ENCODE peak calls at places on chromosomes 2 and 18, in seven cellular contexts. M is A549, L is Peyer's patch, E is IMR-90, X is lower leg skin, O is transverse colon, N is esophagus muscularis mucosa. W is an unnamed sample.

GRCh38 chr2:238695538-238695937 is 152.3 kb upstream of the TWIST2 start:
- DNase-seq in X (no peak), O (no peak), N (peak), E (no peak), L (no peak), M (no peak), W (no peak)

GRCh38 chr2:198231562-198231961 is 427.2 kb downstream of the PLCL1 start:
- DNase-seq in N (no peak), E (no peak), M (no peak), X (no peak), O (no peak), L (no peak), W (no peak)

GRCh38 chr2:224160917-224161316 is 121.8 kb upstream of the SERPINE2 start:
- DNase-seq in O (no peak), M (no peak), E (peak), X (no peak), L (no peak), N (no peak), W (no peak)

GRCh38 chr2:237210763-237211162 is 125.1 kb downstream of the COPS8 start:
- DNase-seq in O (no peak), L (no peak), X (no peak), M (no peak), E (no peak), N (no peak), W (no peak)

GRCh38 chr2:215684448-215685217 is 248.8 kb upstream of the FN1 start:
- DNase-seq in E (peak), M (no peak), O (no peak), N (no peak), L (no peak), X (no peak), W (no peak)

GRCh38 chr2:73004466-73004865 is 67.0 kb downstream of the SFXN5 start:
- DNase-seq in X (peak), N (no peak), O (no peak), M (no peak), L (no peak), E (no peak), W (no peak)

GRCh38 chr18:31563778-31564177 is 27.9 kb upstream of the TTR start:
- DNase-seq in N (no peak), E (no peak), M (no peak), X (no peak), L (no peak), O (no peak), W (no peak)

GRCh38 chr2:7765236-7765635 is 848.0 kb downstream of the RNF144A start:
- DNase-seq in X (no peak), N (no peak), O (no peak), E (no peak), M (no peak), L (no peak), W (no peak)

GRCh38 chr2:172558372-172558771 is 2.5 kb downstream of the PDK1 start:
- DNase-seq in L (no peak), O (no peak), M (no peak), X (no peak), N (no peak), E (no peak), W (no peak)

GRCh38 chr2:19776941-19777514 is 124.8 kb downstream of the TTC32 start:
- DNase-seq in X (peak), M (no peak), E (no peak), L (no peak), O (no peak), N (no peak), W (no peak)

GRCh38 chr2:70888925-70889715 is 46.6 kb upstream of the ATP6V1B1 start:
- DNase-seq in M (no peak), O (no peak), N (peak), L (no peak), X (peak), E (no peak), W (no peak)

GRCh38 chr2:70887208-70887549 is 48.5 kb upstream of the ATP6V1B1 start:
- DNase-seq in L (no peak), N (no peak), M (no peak), E (no peak), X (no peak), O (no peak), W (no peak)

GRCh38 chr2:70886541-70886987 is 49.1 kb upstream of the ATP6V1B1 start:
- DNase-seq in O (no peak), E (no peak), L (no peak), N (peak), X (peak), M (no peak), W (no peak)

GRCh38 chr2:70888389-70888924 is 47.2 kb upstream of the ATP6V1B1 start:
- DNase-seq in M (no peak), E (no peak), O (no peak), L (no peak), X (no peak), N (peak), W (no peak)

GRCh38 chr2:70887550-70888229 is 48.0 kb upstream of the ATP6V1B1 start:
- DNase-seq in O (peak), X (peak), N (peak), L (no peak), M (peak), E (no peak), W (no peak)
- TF ChIP-seq POLR2A in O (no peak), X (no peak), N (no peak), L (no peak), M (peak), E (no peak), W (no peak)

GRCh38 chr18:75010260-75010659 is 198.7 kb downstream of the PTGR3 start:
- DNase-seq in N (no peak), E (no peak), O (no peak), L (no peak), M (no peak), X (no peak), W (no peak)
- TF ChIP-seq POLR2A in N (no peak), E (no peak), O (no peak), L (no peak), M (no peak), X (no peak), W (no peak)

GRCh38 chr18:79496237-79496977 is 100.7 kb downstream of the NFATC1 start:
- DNase-seq in E (no peak), O (no peak), X (peak), N (no peak), L (peak), M (no peak), W (no peak)
- TF ChIP-seq POLR2A in E (no peak), O (no peak), X (no peak), N (no peak), L (no peak), M (no peak), W (no peak)

GRCh38 chr18:62522510-62523254 is at the start of gene ZCCHC2:
- DNase-seq in O (peak), L (peak), E (peak), M (peak), X (peak), N (peak), W (peak)
- TF ChIP-seq POLR2A in O (peak), L (peak), E (peak), M (peak), X (peak), N (peak), W (peak)

DNA sequence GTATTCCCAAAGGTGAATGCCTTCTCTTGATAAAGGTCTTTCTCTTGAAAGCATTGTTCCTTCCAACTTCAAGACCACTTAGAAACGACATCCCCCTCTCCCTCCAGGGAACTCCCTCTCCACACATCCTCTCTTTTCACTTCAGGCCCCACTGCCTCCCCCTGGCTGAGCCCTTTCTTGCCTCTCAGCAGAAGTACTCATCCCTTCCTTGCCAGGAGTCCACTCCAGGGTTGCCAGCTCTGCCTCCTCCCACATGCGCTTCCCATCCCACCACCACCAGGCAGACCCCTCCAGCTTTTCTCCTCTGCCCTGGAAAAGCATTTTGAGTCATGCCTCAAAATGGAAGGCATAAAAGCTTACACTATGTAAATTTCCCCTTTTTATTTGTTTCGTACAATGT is 126.3 kb upstream of the SALL3 start:
- DNase-seq in M (no peak), L (no peak), E (no peak), O (no peak), N (peak), X (no peak), W (no peak)
- TF ChIP-seq POLR2A in M (no peak), L (no peak), E (no peak), O (no peak), N (no peak), X (no peak), W (no peak)

GRCh38 chr2:96333708-96334107 is 1.9 kb upstream of the NCAPH start:
- DNase-seq in L (no peak), O (no peak), X (no peak), M (no peak), N (no peak), E (no peak), W (no peak)

GRCh38 chr2:96340493-96341414 is 5.2 kb downstream of the NCAPH start:
- DNase-seq in O (no peak), E (peak), N (no peak), M (no peak), L (no peak), X (no peak), W (no peak)

GRCh38 chr2:96336873-96337272 is 1.3 kb downstream of the NCAPH start:
- DNase-seq in L (no peak), X (no peak), N (no peak), O (no peak), E (no peak), M (no peak), W (no peak)

GRCh38 chr2:96341641-96342040 is 6.1 kb downstream of the NCAPH start:
- DNase-seq in L (no peak), N (no peak), M (no peak), X (no peak), O (no peak), E (no peak), W (no peak)

GRCh38 chr2:96336104-96336775 is 674 bp downstream of the NCAPH start:
- DNase-seq in O (no peak), N (no peak), M (no peak), E (no peak), X (no peak), L (no peak), W (no peak)
- TF ChIP-seq POLR2A in O (no peak), N (no peak), M (peak), E (peak), X (no peak), L (no peak), W (peak)